ENCODE peak calls at places on chromosomes 1 and 21, in five cellular contexts. One of them, this sample, is unnamed.

GRCh38 chr1:211638723-211639122 is 36.7 kb downstream of the NEK2 start:
- DNase-seq in fibroblast of the aortic adventitia: no peak
- DNase-seq in transverse colon: no peak
- DNase-seq in heart left ventricle: no peak
- DNase-seq in heart right ventricle: no peak
- DNase-seq in this sample: peak; percentile 68

GRCh38 chr1:205258313-205259176 is 30.8 kb downstream of the TMCC2 start:
- DNase-seq in fibroblast of the aortic adventitia: no peak
- DNase-seq in transverse colon: no peak
- DNase-seq in heart left ventricle: no peak
- DNase-seq in heart right ventricle: no peak
- DNase-seq in this sample: peak; percentile 24

GRCh38 chr1:87883906-87884305 is 555.2 kb downstream of the LMO4 start:
- DNase-seq in fibroblast of the aortic adventitia: no peak
- DNase-seq in transverse colon: no peak
- DNase-seq in heart left ventricle: no peak
- DNase-seq in heart right ventricle: no peak
- DNase-seq in this sample: no peak

GRCh38 chr1:12143631-12144155 is 23.1 kb upstream of the TNFRSF1B start:
- DNase-seq in fibroblast of the aortic adventitia: peak; percentile 87
- DNase-seq in transverse colon: peak; percentile 77
- DNase-seq in heart left ventricle: peak; percentile 86
- DNase-seq in heart right ventricle: peak; percentile 74
- DNase-seq in this sample: peak; percentile 97

GRCh38 chr1:21651214-21652042 is 17.7 kb downstream of the RAP1GAP start:
- DNase-seq in fibroblast of the aortic adventitia: no peak
- DNase-seq in transverse colon: peak; percentile 51
- DNase-seq in heart left ventricle: no peak
- DNase-seq in heart right ventricle: no peak
- DNase-seq in this sample: no peak

GRCh38 chr1:29457496-29458368 is 221.4 kb downstream of the PTPRU start:
- DNase-seq in fibroblast of the aortic adventitia: no peak
- DNase-seq in transverse colon: no peak
- DNase-seq in heart left ventricle: no peak
- DNase-seq in heart right ventricle: no peak
- DNase-seq in this sample: no peak

GRCh38 chr1:209363112-209363511 is 220.4 kb upstream of the CAMK1G start:
- DNase-seq in fibroblast of the aortic adventitia: no peak
- DNase-seq in transverse colon: no peak
- DNase-seq in heart left ventricle: no peak
- DNase-seq in heart right ventricle: no peak
- DNase-seq in this sample: no peak

GRCh38 chr1:21022279-21023040 is 154.2 kb downstream of the EIF4G3 start:
- DNase-seq in fibroblast of the aortic adventitia: peak; percentile 98
- DNase-seq in transverse colon: peak; percentile 63
- DNase-seq in heart left ventricle: peak; percentile 43
- DNase-seq in heart right ventricle: peak; percentile 72
- DNase-seq in this sample: peak; percentile 99

GRCh38 chr1:33792651-33793050 is 71.2 kb upstream of the HMGB4 start:
- DNase-seq in fibroblast of the aortic adventitia: no peak
- DNase-seq in transverse colon: no peak
- DNase-seq in heart left ventricle: no peak
- DNase-seq in heart right ventricle: no peak
- DNase-seq in this sample: no peak

GRCh38 chr21:31198575-31198974 is 145.5 kb downstream of the TIAM1 start:
- DNase-seq in fibroblast of the aortic adventitia: peak; percentile 82
- DNase-seq in transverse colon: no peak
- DNase-seq in heart left ventricle: no peak
- DNase-seq in heart right ventricle: no peak
- DNase-seq in this sample: peak; percentile 78

GRCh38 chr21:44618909-44619308 is 7.0 kb downstream of the KRTAP10-8 start:
- DNase-seq in fibroblast of the aortic adventitia: no peak
- DNase-seq in transverse colon: no peak
- DNase-seq in heart left ventricle: no peak
- DNase-seq in heart right ventricle: no peak
- DNase-seq in this sample: no peak

GRCh38 chr1:87329756-87330200 is 1.1 kb downstream of the LMO4 start:
- DNase-seq in fibroblast of the aortic adventitia: peak; percentile 44
- DNase-seq in transverse colon: no peak
- DNase-seq in heart left ventricle: no peak
- DNase-seq in heart right ventricle: no peak
- DNase-seq in this sample: peak; percentile 31

GRCh38 chr1:25198731-25199231 is 33.5 kb downstream of the SYF2 start:
- DNase-seq in fibroblast of the aortic adventitia: no peak
- DNase-seq in transverse colon: peak; percentile 53
- DNase-seq in heart left ventricle: peak; percentile 35
- DNase-seq in heart right ventricle: peak; percentile 20
- DNase-seq in this sample: no peak
- TF ChIP-seq CTCF in fibroblast of the aortic adventitia: no peak
- TF ChIP-seq CTCF in transverse colon: no peak
- TF ChIP-seq CTCF in heart left ventricle: peak; percentile 13
- TF ChIP-seq CTCF in heart right ventricle: no peak
- TF ChIP-seq CTCF in this sample: no peak

DNA sequence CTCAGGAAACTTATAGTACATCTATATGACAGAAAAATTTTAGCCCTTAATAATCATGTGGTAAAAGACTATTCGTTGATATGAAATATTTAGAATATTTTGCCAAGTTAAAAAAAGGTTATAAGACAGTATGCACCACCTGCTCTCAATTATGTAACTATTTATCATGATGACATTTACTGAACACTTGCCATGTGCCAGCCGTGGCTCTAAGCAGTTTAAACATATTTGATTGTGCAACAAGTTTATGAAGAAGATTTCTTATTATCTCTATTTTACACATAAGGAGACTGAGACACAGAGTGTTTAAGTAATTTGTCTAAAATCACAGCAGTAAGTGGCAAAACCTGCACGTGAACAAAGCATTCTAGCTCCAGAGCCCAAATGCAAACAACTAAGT is 199.3 kb upstream of the JUN start:
- DNase-seq in fibroblast of the aortic adventitia: peak; percentile 71
- DNase-seq in transverse colon: no peak
- DNase-seq in heart left ventricle: no peak
- DNase-seq in heart right ventricle: no peak
- DNase-seq in this sample: no peak
- H3K4me3 ChIP-seq in fibroblast of the aortic adventitia: no peak overlapping the region
- H3K4me3 ChIP-seq in transverse colon: no peak overlapping the region
- H3K4me3 ChIP-seq in heart left ventricle: no peak overlapping the region
- H3K4me3 ChIP-seq in heart right ventricle: no peak overlapping the region
- H3K4me3 ChIP-seq in this sample: no peak overlapping the region

GRCh38 chr21:39756285-39756684 is 11.3 kb downstream of the IGSF5 start:
- DNase-seq in fibroblast of the aortic adventitia: no peak
- DNase-seq in transverse colon: no peak
- DNase-seq in heart left ventricle: no peak
- DNase-seq in heart right ventricle: no peak
- DNase-seq in this sample: no peak
- TF ChIP-seq CTCF in fibroblast of the aortic adventitia: no peak
- TF ChIP-seq CTCF in transverse colon: no peak
- TF ChIP-seq CTCF in heart left ventricle: no peak
- TF ChIP-seq CTCF in heart right ventricle: no peak
- TF ChIP-seq CTCF in this sample: no peak

DNA sequence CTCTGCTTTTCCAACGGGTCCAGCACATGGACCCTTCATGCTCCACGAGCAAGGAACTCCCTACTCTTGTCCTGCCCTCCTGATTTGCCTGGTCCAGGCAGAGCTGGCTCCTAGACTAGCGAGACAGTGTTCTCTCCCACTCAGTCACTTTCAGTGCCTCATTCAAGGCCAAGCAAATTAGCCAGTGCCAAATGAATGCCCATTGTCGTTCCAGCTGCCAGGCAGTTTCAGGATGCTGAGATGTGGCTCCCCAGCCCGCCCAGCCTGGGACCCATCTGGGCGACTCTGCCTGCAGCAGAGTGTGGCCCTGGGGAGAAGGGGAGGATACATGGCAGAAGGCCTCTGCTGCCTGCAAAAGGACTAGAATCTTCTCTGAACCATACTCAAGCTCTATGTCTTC is 33.9 kb downstream of the CDCA8 start:
- DNase-seq in fibroblast of the aortic adventitia: no peak
- DNase-seq in transverse colon: no peak
- DNase-seq in heart left ventricle: no peak
- DNase-seq in heart right ventricle: no peak
- DNase-seq in this sample: no peak
- H3K4me3 ChIP-seq in fibroblast of the aortic adventitia: no peak overlapping the region
- H3K4me3 ChIP-seq in transverse colon: no peak overlapping the region
- H3K4me3 ChIP-seq in heart left ventricle: no peak overlapping the region
- H3K4me3 ChIP-seq in heart right ventricle: no peak overlapping the region
- H3K4me3 ChIP-seq in this sample: no peak overlapping the region

DNA sequence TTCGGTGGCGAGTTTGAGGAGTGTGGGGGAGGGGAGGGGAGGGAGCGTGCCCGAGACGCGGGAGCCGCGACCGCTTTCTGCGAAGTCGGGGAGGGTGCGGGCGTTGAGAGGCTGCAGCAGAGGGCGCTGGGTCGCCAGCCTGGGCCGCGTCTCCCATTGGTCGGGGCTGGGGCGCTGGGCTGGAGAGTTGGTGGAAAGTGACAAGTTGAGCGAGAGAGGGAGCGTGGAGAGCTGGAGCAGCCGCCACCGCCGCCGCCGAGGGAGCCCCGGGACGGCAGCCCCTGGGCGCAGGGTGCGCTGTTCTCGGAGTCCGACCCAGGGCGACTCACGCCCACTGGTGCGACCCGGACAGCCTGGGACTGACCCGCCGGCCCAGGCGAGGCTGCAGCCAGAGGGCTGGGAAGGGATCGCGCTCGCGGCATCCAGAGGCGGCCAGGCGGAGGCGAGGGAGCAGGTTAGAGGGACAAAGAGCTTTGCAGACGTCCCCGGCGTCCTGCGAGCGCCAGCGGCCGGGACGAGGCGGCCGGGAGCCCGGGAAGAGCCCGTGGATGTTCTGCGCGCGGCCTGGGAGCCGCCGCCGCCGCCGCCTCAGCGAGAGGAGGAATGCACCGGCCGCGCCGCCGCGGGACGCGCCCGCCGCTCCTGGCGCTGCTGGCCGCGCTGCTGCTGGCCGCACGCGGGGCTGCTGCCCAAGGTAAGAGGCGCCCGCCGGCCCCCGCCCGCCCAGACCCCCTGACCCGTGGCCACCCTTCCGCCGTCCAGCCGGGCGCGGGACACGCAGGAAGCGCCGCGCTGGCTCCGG is at the start of gene ROR1:
- DNase-seq in fibroblast of the aortic adventitia: peak; percentile 80
- DNase-seq in transverse colon: peak; percentile 89
- DNase-seq in heart left ventricle: peak; percentile 93
- DNase-seq in heart right ventricle: peak; percentile 88
- DNase-seq in this sample: peak; percentile 87
- TF ChIP-seq CTCF in fibroblast of the aortic adventitia: peak; percentile 81
- TF ChIP-seq CTCF in transverse colon: peak; percentile 64
- TF ChIP-seq CTCF in heart left ventricle: peak; percentile 66
- TF ChIP-seq CTCF in heart right ventricle: peak; percentile 73
- TF ChIP-seq CTCF in this sample: peak; percentile 58

DNA sequence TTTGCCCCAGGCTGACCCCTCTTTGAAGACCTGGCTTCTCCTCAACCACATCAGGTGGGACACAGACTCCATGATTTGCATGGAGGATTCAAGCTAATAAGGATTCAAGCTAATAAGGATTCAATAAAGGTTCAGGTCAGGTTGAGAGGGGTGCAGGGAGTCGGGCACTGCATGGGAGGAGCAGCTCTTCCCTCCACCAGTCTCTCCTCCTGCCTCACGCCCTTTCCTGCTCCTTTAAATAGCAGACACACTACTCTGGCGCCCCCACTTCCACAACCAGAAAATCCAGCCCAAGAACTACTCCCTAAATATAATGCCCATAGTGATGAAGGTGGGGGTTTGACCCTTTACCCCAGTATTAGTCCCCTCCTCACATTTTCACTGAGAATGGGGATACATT is 7.1 kb downstream of the MEX3A start:
- DNase-seq in fibroblast of the aortic adventitia: no peak
- DNase-seq in transverse colon: no peak
- DNase-seq in heart left ventricle: no peak
- DNase-seq in heart right ventricle: no peak
- DNase-seq in this sample: no peak
- H3K4me3 ChIP-seq in fibroblast of the aortic adventitia: no peak overlapping the region
- H3K4me3 ChIP-seq in transverse colon: no peak overlapping the region
- H3K4me3 ChIP-seq in heart left ventricle: no peak overlapping the region
- H3K4me3 ChIP-seq in heart right ventricle: no peak overlapping the region
- H3K4me3 ChIP-seq in this sample: no peak overlapping the region

GRCh38 chr1:44073528-44073927 is 42.3 kb upstream of the SLC6A9 start:
- DNase-seq in fibroblast of the aortic adventitia: no peak
- DNase-seq in transverse colon: no peak
- DNase-seq in heart left ventricle: no peak
- DNase-seq in heart right ventricle: no peak
- DNase-seq in this sample: no peak
- TF ChIP-seq CTCF in fibroblast of the aortic adventitia: no peak
- TF ChIP-seq CTCF in transverse colon: no peak
- TF ChIP-seq CTCF in heart left ventricle: no peak
- TF ChIP-seq CTCF in heart right ventricle: no peak
- TF ChIP-seq CTCF in this sample: no peak